ENCODE peak calls at places on chromosomes 11 and 22, in five cellular contexts. K, S, I, F and L are unnamed samples.

GRCh38 chr22:47928626-47929025 is 1166.2 kb downstream of the TBC1D22A start:
- DNase-seq in K (no peak), F (no peak), I (no peak), S (no peak), L (no peak)

GRCh38 chr11:42171046-42171445 is 711.6 kb upstream of the LRRC4C start:
- DNase-seq in F (no peak), I (no peak), S (no peak), K (no peak), L (no peak)

GRCh38 chr22:49404576-49405199 is 423.0 kb downstream of the BRD1 start:
- DNase-seq in S (no peak), I (no peak), K (no peak), F (no peak), L (no peak)

GRCh38 chr22:50014053-50014501 is 1.5 kb upstream of the IL17REL start:
- DNase-seq in S (no peak), F (no peak), I (no peak), K (no peak), L (no peak)

GRCh38 chr11:444397-445144 is 2.8 kb upstream of the ANO9 start:
- DNase-seq in F (peak), S (peak), K (peak), I (peak), L (peak)

GRCh38 chr22:19578180-19579004 is 54.2 kb upstream of the CLDN5 start:
- DNase-seq in K (no peak), F (no peak), I (no peak), S (no peak), L (no peak)

GRCh38 chr11:70247710-70248072 is 22.8 kb upstream of the PPFIA1 start:
- DNase-seq in F (no peak), S (no peak), I (peak), K (no peak), L (peak)

GRCh38 chr11:44623321-44623715 is 57.9 kb downstream of the CD82 start:
- DNase-seq in S (no peak), K (no peak), I (no peak), F (no peak), L (no peak)

GRCh38 chr11:114308689-114309089 is 12.5 kb downstream of the NNMT start:
- DNase-seq in F (no peak), S (peak), K (peak), I (no peak), L (peak)

GRCh38 chr22:46072030-46072881 is 78.1 kb upstream of the PPARA start:
- DNase-seq in I (peak), S (peak), F (peak), K (peak), L (peak)

GRCh38 chr22:31179345-31179744 is 19.4 kb downstream of the RNF185 start:
- DNase-seq in S (peak), F (peak), K (peak), I (peak), L (peak)

GRCh38 chr22:38467438-38467903 is 425 bp upstream of the KDELR3 start:
- DNase-seq in S (no peak), F (no peak), I (no peak), K (no peak), L (no peak)

GRCh38 chr11:118791961-118792578 is 1.1 kb upstream of the DDX6 start:
- DNase-seq in K (no peak), I (peak), S (no peak), F (no peak), L (peak)

GRCh38 chr11:121467965-121468364 is 15.2 kb upstream of the SORL1-AS1 start:
- DNase-seq in I (no peak), K (peak), F (no peak), S (no peak), L (peak)

DNA sequence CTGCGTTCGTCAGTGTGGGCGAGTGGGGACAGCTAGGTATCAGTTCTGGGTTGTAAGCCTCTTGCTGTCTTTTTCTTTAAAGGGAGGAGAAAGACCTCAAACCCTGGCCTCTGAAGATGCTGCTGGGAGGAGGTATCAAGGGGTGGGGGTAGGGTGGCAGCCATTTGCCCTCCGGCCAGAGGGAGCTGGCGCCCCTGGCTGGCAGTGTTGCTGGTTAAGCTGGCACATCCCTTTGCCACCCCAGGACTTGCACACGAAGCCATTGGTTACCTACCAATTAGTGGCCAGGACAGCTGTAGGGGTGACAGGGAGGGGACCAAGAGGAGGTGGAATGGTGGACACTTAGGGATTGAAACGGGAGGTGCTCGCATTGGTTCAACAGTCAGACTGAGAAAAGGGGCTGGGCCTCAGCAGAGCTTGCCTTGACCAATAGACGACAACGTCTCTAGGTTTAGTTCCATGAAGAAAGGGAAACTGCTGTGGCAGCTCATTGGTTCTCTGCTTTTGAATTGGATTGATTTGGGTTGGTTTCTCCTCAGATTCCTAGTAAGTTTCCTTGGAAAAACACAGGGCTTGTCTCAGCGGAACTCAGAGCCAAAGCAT is 77.9 kb downstream of the ST3GAL4 start:
- DNase-seq in K (no peak), F (no peak), S (no peak), I (no peak), L (no peak)
- H3K4me2 ChIP-seq in K (no peak), F (no peak), S (no peak), I (no peak), L (no peak)

DNA sequence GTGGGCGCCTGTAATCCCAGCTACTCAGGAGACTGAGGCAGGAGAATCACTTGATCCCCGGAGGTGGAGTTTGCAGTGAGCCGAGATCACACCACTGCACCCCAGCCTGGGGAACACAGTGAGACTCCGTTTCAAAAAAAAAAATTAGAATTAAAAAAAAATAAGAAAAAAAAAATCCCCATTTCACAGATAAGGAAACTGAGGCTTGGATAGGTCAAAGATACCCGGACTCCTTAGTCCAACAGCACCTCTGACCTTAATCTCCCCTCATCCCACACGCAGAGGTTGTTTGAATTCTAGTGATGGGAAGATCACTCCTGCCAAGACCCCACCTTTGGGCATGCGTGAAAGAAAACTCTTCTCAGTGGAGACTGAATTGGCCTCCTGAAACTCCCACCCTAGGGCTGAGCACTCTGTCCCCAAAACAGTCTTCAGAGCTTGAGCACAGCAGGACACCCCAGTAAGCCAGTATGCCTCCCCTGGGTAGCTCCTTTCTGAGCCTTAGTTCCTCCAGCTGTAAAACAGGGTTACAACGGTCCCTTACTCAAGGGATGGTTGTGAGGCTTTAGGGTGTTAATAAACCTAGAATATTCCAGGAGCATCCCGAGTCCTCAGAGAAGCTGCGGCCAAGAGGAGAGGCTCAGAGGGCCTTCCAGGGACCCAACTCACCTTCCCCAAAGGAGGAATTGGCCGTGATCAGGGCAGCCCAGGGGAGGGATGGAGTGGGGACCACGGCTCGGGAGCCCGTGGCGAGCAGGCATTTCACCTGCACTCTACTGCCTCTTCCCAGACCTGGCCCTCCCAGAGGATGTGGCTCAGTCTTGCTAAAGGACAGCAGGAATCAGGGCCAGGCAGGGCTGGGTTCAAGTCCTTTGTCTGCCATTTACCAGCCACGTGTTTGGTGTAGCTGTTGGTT is 73.3 kb downstream of the NFAM1 start:
- DNase-seq in I (no peak), S (no peak), F (no peak), K (no peak), L (no peak)
- H3K9ac ChIP-seq in I (no peak), S (no peak), F (no peak), K (no peak), L (no peak)

GRCh38 chr22:22166941-22167713 is 77.5 kb upstream of the VPREB1 start:
- DNase-seq in F (no peak), S (no peak), K (no peak), I (no peak), L (no peak)
- H3K4me2 ChIP-seq in F (no peak), S (no peak), K (no peak), I (no peak), L (no peak)

GRCh38 chr11:117219995-117220394 is 11.9 kb downstream of the PCSK7 start:
- DNase-seq in K (no peak), S (no peak), I (no peak), F (no peak), L (no peak)

GRCh38 chr11:117222991-117223740 is 8.7 kb downstream of the PCSK7 start:
- DNase-seq in S (no peak), K (no peak), F (no peak), I (no peak), L (no peak)

GRCh38 chr11:117220568-117220967 is 11.3 kb downstream of the PCSK7 start:
- DNase-seq in S (no peak), K (no peak), F (no peak), I (no peak), L (no peak)

GRCh38 chr11:117220999-117221774 is 10.7 kb downstream of the PCSK7 start:
- DNase-seq in K (no peak), S (no peak), I (no peak), F (no peak), L (no peak)

GRCh38 chr11:117221775-117222517 is 9.9 kb downstream of the PCSK7 start:
- DNase-seq in K (peak), S (no peak), F (peak), I (peak), L (peak)
- H3K9ac ChIP-seq in K (no peak), S (peak), F (peak), I (no peak), L (no peak)

GRCh38 chr11:78289547-78290292 is 101.0 kb downstream of the USP35 start:
- DNase-seq in S (no peak), I (no peak), K (no peak), F (no peak), L (no peak)

GRCh38 chr11:78295347-78295746 is 106.6 kb downstream of the USP35 start:
- DNase-seq in S (no peak), F (no peak), K (no peak), I (no peak), L (no peak)

GRCh38 chr11:78290293-78291176 is 101.8 kb downstream of the USP35 start:
- DNase-seq in F (peak), K (peak), S (peak), I (peak), L (peak)

GRCh38 chr11:78292109-78292803 is 103.5 kb downstream of the USP35 start:
- DNase-seq in F (no peak), I (no peak), K (no peak), S (no peak), L (no peak)

DNA sequence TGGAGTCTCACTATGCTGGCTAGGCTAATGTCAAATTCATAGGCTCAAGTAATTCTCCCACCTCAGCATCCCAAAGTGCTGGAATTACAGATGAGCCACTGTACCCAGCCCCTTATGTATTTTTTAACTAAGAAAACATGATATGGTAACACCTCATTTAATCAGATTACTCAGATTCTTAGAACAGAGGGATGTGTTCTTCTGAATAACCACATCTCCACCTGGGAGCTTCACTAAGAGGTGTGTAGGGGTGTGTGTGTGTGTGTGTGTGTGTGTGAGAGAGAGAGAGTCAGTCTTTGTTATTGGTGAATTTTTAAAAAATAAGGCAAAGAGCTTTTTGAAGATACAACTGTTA is 103.0 kb downstream of the USP35 start:
- DNase-seq in S (no peak), K (no peak), F (no peak), I (no peak), L (no peak)
- H3K4me2 ChIP-seq in S (no peak), K (no peak), F (no peak), I (no peak), L (no peak)

GRCh38 chr11:77361184-77361583 is 59.7 kb upstream of the GDPD4 start:
- DNase-seq in I (no peak), K (peak), S (peak), F (peak), L (peak)
- H3K9ac ChIP-seq in I (no peak), K (no peak), S (no peak), F (no peak), L (no peak)

GRCh38 chr11:12674571-12674935 is 332 bp downstream of the TEAD1 start:
- DNase-seq in I (no peak), F (no peak), S (no peak), K (no peak), L (peak)

GRCh38 chr11:12673601-12673923 is 659 bp upstream of the TEAD1 start:
- DNase-seq in I (no peak), K (no peak), S (no peak), F (no peak), L (no peak)

GRCh38 chr11:12673924-12674570 is at the start of gene TEAD1:
- DNase-seq in F (peak), S (peak), K (peak), I (peak), L (peak)

GRCh38 chr11:12675951-12676711 is 1.9 kb downstream of the TEAD1 start:
- DNase-seq in I (peak), F (peak), S (peak), K (no peak), L (peak)

DNA sequence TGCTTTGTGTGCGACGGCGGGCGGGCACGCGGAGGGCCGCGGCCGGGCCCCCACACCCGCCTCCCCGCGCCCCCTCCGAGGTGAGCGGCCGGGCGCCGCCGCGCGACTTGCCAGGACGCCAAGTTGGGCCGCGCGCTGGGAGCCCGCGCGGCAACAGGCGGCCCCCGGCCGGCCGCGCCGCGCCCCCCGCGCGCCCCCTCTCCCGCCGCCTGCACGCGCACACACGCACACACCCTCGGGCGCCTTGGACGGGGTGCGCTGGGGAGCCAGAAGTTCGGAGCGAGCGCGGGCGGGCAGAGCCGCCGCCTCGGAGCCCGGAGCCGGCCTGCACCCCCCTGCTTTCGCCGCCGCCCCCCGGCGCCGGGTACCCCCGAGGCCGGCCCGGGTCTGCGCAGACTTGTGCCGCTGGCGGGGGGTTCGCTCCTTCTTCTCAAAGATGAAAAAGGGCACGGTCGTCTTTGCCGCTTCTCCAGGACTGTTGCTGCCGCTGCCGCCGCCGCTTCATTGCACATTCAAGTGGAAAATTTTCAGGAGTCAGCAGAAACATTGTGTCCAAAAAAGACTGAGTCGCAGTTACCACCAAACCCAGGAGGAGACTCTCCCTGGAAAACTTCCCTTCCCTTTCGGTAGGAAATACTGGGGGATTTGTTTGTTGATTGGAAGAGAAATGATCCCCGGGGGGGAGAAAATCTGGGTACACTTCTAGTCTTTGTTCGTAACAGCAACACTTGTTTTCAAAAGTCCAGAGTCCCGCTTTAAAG is 895 bp downstream of the TEAD1 start:
- DNase-seq in K (no peak), F (no peak), S (peak), I (no peak), L (peak)
- H3K4me2 ChIP-seq in K (peak), F (peak), S (peak), I (peak), L (peak)